ENCODE peak calls at places on chromosomes 16 and 17, in four cellular contexts. L, Z, Q and F are unnamed samples.

GRCh38 chr17:51764387-51764971 is 394.0 kb downstream of the CA10 start:
- DNase-seq in Z (peak; percentile 16), Q (peak; percentile 45), L (peak; percentile 66), F (no peak)

GRCh38 chr16:8774208-8774607 is 23.2 kb downstream of the TMEM186 start:
- DNase-seq in Z (no peak), L (no peak), Q (no peak), F (no peak)

GRCh38 chr17:70369296-70369855 is 200.0 kb downstream of the KCNJ2 start:
- DNase-seq in L (no peak), Q (no peak), Z (no peak), F (no peak)

GRCh38 chr16:67027046-67027445 is 1.9 kb upstream of the CBFB start:
- DNase-seq in Q (no peak), Z (no peak), L (no peak), F (no peak)

GRCh38 chr17:4601326-4601725 is 17.0 kb downstream of the SMTNL2 start:
- DNase-seq in L (no peak), Z (no peak), Q (no peak), F (no peak)

GRCh38 chr16:62201911-62202310 is 165.7 kb upstream of the CDH8 start:
- DNase-seq in L (no peak), Q (no peak), Z (no peak), F (no peak)

GRCh38 chr17:50055055-50055425 is 870 bp upstream of the ITGA3 start:
- DNase-seq in L (peak; percentile 44), Z (peak; percentile 73), Q (no peak), F (peak; percentile 76)

GRCh38 chr16:84753412-84754325 is 53.9 kb downstream of the USP10 start:
- DNase-seq in L (no peak), Q (no peak), Z (no peak), F (no peak)

GRCh38 chr16:6682142-6682811 is 650.4 kb upstream of the RBFOX1 start:
- DNase-seq in L (no peak), Z (no peak), Q (no peak), F (no peak)

GRCh38 chr17:21540502-21540901 is 151.8 kb upstream of the KCNJ18 start:
- DNase-seq in Q (no peak), L (no peak), Z (no peak), F (no peak)

GRCh38 chr17:79549111-79549915 is 61.5 kb downstream of the RBFOX3 start:
- DNase-seq in Z (peak; percentile 13), L (no peak), Q (no peak), F (no peak)

GRCh38 chr17:59026176-59026939 is 80.3 kb downstream of the TRIM37 start:
- DNase-seq in Z (no peak), Q (no peak), L (peak; percentile 42), F (peak; percentile 39)

GRCh38 chr16:84692451-84692850 is 7.3 kb upstream of the USP10 start:
- DNase-seq in Q (no peak), Z (no peak), L (no peak), F (no peak)

GRCh38 chr17:77451271-77451893 is 310.6 kb downstream of the SEC14L1 start:
- DNase-seq in Q (peak; percentile 69), L (peak; percentile 85), Z (no peak), F (peak; percentile 84)

GRCh38 chr16:4371481-4372314 is at the start of gene VASN:
- DNase-seq in Z (no peak), L (peak; percentile 94), Q (peak; percentile 75), F (no peak)